ENCODE peak calls at places on chromosomes 7 and 10, in seven cellular contexts. S is astrocyte, Q is cardiac fibroblast, L is HFF-Myc, U is tibial artery, R is NB4, O is activated B cell treated with CpG ODN at 0.5 μM for 24 hours. I is an unnamed sample.

GRCh38 chr10:33111652-33112051 is 153.6 kb upstream of the ITGB1 start:
- DNase-seq in S (no peak), U (no peak), Q (no peak), L (no peak), O (no peak), R (no peak), I (no peak)

GRCh38 chr10:47309403-47310089 is 9.5 kb downstream of the GDF10 start:
- DNase-seq in S (no peak), O (no peak), L (no peak), U (no peak), R (peak), Q (no peak), I (no peak)

GRCh38 chr7:98584830-98585229 is 32.3 kb upstream of the NPTX2 start:
- DNase-seq in O (no peak), R (no peak), U (no peak), S (no peak), Q (no peak), L (no peak), I (no peak)

GRCh38 chr10:110834622-110835219 is 37.0 kb upstream of the PDCD4 start:
- DNase-seq in Q (peak), O (no peak), L (no peak), S (no peak), R (peak), U (no peak), I (no peak)

GRCh38 chr7:153524070-153524601 is 528.1 kb upstream of the DPP6 start:
- DNase-seq in Q (no peak), U (no peak), O (no peak), S (no peak), R (no peak), L (no peak), I (no peak)

GRCh38 chr7:79412438-79412837 is 41.0 kb downstream of the MAGI2 start:
- DNase-seq in R (no peak), L (no peak), Q (no peak), S (no peak), U (no peak), O (no peak), I (no peak)

GRCh38 chr10:127679642-127680255 is 57.2 kb upstream of the FOXI2 start:
- DNase-seq in U (no peak), Q (no peak), L (no peak), S (no peak), R (peak), O (no peak), I (no peak)

GRCh38 chr10:83153714-83154113 is 985.6 kb upstream of the GHITM start:
- DNase-seq in L (no peak), Q (no peak), U (no peak), O (no peak), S (no peak), R (no peak), I (no peak)

GRCh38 chr7:132501956-132502355 is 74.3 kb downstream of the PLXNA4 start:
- DNase-seq in S (peak), Q (no peak), U (no peak), R (no peak), O (no peak), L (no peak), I (no peak)

GRCh38 chr10:99368646-99369045 is 39.5 kb downstream of the CNNM1 start:
- DNase-seq in U (no peak), L (no peak), R (no peak), S (peak), Q (no peak), O (no peak), I (no peak)

GRCh38 chr10:43377393-43377883 is 6.0 kb downstream of the FXYD4 start:
- DNase-seq in Q (no peak), U (peak), O (no peak), S (no peak), L (no peak), R (no peak), I (no peak)

GRCh38 chr7:104922187-104923009 is 91.6 kb upstream of the KMT2E start:
- DNase-seq in U (no peak), R (no peak), L (no peak), O (no peak), Q (peak), S (peak), I (no peak)

GRCh38 chr10:27240891-27241639 is 468 bp upstream of the ACBD5 start:
- DNase-seq in R (peak), S (peak), U (no peak), L (no peak), O (peak), Q (peak), I (peak)

GRCh38 chr10:348456-348855 is 213.2 kb downstream of the ZMYND11 start:
- DNase-seq in L (no peak), Q (no peak), O (no peak), S (no peak), R (no peak), U (peak), I (no peak)

GRCh38 chr7:24748521-24748920 is 8.7 kb downstream of the GSDME start:
- DNase-seq in U (no peak), L (no peak), S (no peak), R (no peak), O (no peak), Q (no peak), I (no peak)

GRCh38 chr10:119425102-119425880 is 117.2 kb downstream of the RGS10 start:
- DNase-seq in Q (no peak), O (no peak), U (no peak), L (no peak), R (no peak), S (no peak), I (no peak)
- TF ChIP-seq CTCF in Q (no peak), O (no peak), U (no peak), L (no peak), R (no peak), S (no peak), I (no peak)

GRCh38 chr10:78539247-78539766 is 505.6 kb downstream of the RPS24 start:
- DNase-seq in O (no peak), L (no peak), R (no peak), U (peak), Q (no peak), S (no peak), I (no peak)
- TF ChIP-seq CTCF in O (no peak), L (no peak), R (no peak), U (no peak), Q (no peak), S (no peak), I (no peak)

GRCh38 chr7:54663603-54664234 is 95.3 kb downstream of the SEC61G start:
- DNase-seq in S (no peak), R (no peak), Q (no peak), O (no peak), L (no peak), U (no peak), I (no peak)

GRCh38 chr7:54662701-54663100 is 96.3 kb downstream of the SEC61G start:
- DNase-seq in O (no peak), S (no peak), L (no peak), Q (no peak), U (no peak), R (no peak), I (no peak)

GRCh38 chr7:54663186-54663585 is 95.8 kb downstream of the SEC61G start:
- DNase-seq in U (no peak), L (no peak), S (no peak), Q (no peak), O (no peak), R (no peak), I (no peak)

DNA sequence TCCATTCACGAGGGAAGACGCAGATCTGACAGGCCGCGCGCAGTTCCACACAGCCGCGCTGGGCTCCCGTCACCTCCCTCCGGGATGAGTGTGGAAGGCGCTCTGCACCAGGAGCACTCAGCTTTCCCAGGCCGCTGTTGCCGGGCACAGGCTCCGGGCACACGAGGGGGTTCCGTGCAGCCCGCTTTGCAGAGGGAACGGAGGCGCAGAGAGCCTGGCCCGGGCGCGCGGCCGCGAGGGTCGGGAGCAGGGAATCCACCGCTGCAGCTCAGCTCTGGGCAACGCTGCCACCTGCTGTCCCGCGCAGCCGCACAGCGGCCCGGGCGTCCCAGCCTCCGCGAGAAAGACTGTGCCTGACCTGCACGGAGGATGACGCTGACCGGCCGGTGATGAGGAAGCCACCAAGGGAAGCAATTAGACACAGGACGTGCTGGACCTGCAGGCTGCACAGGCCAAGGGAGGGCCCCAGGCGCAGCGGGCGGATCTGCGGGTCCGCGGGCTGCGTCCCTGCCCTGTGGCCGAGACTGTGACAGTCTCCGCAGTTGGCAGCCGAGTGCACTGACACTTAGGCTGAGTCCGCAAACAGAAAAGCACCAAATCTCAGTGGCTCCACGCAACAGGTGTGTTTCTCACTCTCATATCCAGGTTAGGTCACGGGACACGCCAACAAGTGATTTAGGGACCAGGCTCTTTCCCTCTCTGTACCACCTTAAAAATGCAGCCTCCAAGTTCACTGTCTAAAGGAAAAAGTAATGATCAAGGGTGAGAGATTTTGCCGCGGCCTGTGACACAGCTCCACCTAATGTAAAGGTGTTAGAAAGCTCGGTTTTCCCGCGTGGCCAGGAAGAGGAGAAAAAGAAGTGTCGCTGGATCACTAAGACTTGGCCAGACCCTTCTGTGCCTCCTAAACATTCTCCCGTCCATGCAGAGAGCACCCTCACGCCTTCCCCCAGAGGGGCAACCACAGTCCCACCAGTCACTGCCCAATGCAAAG is 94.5 kb downstream of the SEC61G start:
- DNase-seq in O (no peak), S (peak), L (no peak), U (no peak), Q (peak), R (peak), I (peak)
- TF ChIP-seq CTCF in O (no peak), S (peak), L (peak), U (no peak), Q (peak), R (peak), I (peak)

GRCh38 chr7:822692-823276 is 9.5 kb upstream of the SUN1 start:
- DNase-seq in R (no peak), S (no peak), O (no peak), U (no peak), Q (no peak), L (no peak), I (peak)
- TF ChIP-seq CTCF in R (peak), S (no peak), O (no peak), U (no peak), Q (no peak), L (no peak), I (no peak)

GRCh38 chr7:42236266-42237161 is 495 bp downstream of the GLI3 start:
- DNase-seq in R (no peak), L (no peak), S (peak), U (peak), O (no peak), Q (peak), I (peak)
- TF ChIP-seq CTCF in R (no peak), L (no peak), S (no peak), U (no peak), O (no peak), Q (no peak), I (no peak)

DNA sequence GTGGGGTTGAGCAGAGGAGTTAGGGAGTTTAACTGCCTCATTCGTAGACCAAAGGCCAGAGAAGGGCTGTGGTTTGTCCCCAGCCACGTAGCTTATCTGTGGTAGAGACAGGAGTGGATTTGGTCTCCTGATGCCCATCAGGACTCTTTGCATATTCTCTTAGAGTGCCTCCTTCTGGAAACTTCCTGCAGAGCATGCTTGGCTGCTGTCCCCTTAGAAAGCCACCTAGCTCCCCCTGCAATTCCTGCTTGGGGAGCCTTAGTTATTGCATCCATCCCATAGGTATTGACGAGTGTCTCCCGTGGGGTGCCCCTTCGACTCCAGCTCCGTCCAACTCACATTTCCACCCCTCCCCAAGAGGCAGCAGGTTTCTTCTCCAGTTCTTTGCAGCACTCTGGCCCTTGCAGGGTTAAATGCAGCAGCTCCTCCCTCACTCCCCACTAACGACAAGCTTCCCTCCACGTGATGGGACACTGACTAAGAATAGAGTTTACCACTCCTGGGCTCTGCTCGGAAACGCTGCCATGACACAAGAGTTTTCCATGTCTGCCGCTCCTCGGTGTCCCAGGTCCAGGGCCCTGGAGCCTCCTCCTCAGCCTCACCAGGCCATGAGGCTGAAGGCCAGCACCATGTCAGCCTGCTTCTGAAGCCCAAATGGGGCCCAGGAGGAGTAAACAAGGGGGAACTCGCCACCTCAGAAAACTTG is 147.8 kb upstream of the UNC5B start:
- DNase-seq in Q (peak), S (peak), R (peak), L (no peak), O (no peak), U (no peak), I (no peak)
- TF ChIP-seq CTCF in Q (no peak), S (no peak), R (peak), L (no peak), O (no peak), U (no peak), I (no peak)

GRCh38 chr10:67926956-67927355 is 42.5 kb downstream of the SIRT1 start:
- DNase-seq in L (no peak), O (no peak), Q (no peak), R (no peak), S (peak), U (no peak), I (no peak)
- TF ChIP-seq CTCF in L (no peak), O (no peak), Q (no peak), R (no peak), S (no peak), U (no peak), I (no peak)

GRCh38 chr7:26065652-26066051 is 86.3 kb upstream of the NFE2L3 start:
- DNase-seq in L (no peak), Q (no peak), O (no peak), U (no peak), S (no peak), R (no peak), I (no peak)

GRCh38 chr7:26073041-26073440 is 79.0 kb upstream of the NFE2L3 start:
- DNase-seq in Q (no peak), U (no peak), O (no peak), R (no peak), S (no peak), L (no peak), I (no peak)

GRCh38 chr7:26066736-26067135 is 85.3 kb upstream of the NFE2L3 start:
- DNase-seq in S (no peak), R (no peak), L (no peak), U (no peak), O (no peak), Q (no peak), I (no peak)

GRCh38 chr7:26074919-26075318 is 77.1 kb upstream of the NFE2L3 start:
- DNase-seq in S (no peak), U (no peak), R (no peak), O (no peak), L (no peak), Q (no peak), I (no peak)

GRCh38 chr7:26070290-26070689 is 81.7 kb upstream of the NFE2L3 start:
- DNase-seq in U (no peak), R (no peak), O (no peak), Q (no peak), L (no peak), S (no peak), I (no peak)
- TF ChIP-seq CTCF in U (no peak), R (no peak), O (no peak), Q (no peak), L (no peak), S (no peak), I (no peak)

DNA sequence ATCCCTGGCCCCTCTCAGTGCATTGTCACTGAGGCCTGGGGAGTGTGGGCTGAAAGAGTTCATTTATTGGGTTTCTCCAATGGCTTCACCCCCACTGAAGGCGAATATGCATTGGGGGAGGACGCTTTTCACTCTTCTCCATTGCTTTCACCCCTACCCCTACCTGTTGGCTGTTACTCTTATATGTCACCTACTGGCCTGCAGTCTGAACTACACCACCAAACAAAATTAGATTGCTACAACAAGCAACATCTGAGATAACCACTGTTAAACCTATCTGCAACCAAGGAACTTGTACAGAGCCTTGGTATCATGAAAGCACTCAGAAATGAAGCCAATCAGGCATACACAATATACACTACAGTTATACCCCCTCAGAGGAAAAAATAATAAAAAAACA is 203.7 kb downstream of the REEP3 start:
- DNase-seq in U (no peak), R (no peak), S (no peak), Q (no peak), L (no peak), O (no peak), I (no peak)
- TF ChIP-seq CTCF in U (no peak), R (peak), S (peak), Q (peak), L (no peak), O (no peak), I (no peak)

DNA sequence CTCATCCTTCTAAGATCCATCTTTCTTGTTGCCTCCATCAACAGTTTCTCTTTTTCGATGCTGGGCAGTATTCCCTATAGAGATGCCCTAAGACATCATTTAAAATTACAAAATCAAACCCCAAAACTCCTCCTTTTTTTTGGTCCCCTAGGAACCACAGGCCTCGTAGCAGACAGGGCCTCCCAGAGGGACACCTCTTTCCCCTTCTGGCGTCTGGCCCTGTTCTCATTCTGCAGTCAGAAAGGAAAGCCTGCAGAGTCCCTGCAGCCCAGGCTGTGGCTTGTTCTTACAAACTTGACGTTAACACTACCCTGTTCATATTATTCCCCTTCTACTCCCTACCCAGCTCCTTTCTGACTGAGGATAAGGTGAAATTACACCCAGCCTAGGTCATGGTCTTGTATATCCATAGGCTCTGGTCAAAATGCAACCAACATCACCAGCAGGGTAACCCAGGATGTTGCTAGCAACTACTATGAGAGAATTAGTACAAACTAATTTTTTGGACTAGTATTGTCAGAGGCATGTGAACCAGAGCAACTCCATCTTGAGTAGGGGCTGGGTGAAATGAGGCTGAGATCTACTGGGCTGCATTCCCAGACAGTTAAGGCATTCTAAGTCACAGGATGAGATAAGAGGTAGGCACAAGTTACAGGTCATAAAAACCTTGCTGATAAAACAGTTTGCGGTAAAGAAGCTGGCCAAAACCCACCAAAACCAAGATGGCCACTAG is 3.5 kb upstream of the EPHA1 start:
- DNase-seq in R (peak), O (no peak), L (no peak), U (no peak), Q (no peak), S (no peak), I (no peak)
- TF ChIP-seq CTCF in R (no peak), O (no peak), L (no peak), U (no peak), Q (no peak), S (no peak), I (no peak)

I was measured in psoas muscle.